ENCODE peak calls at places on chromosomes 4 and X, in seven cellular contexts. One of them, this sample, is unnamed.

GRCh38 chr4:139436122-139436521 is 17.8 kb upstream of the RAB33B start:
- DNase-seq in WTC11: no peak
- DNase-seq in osteocyte: no peak
- DNase-seq in fibroblast of lung: no peak
- DNase-seq in NB4: no peak
- DNase-seq in RWPE1: no peak
- DNase-seq in GM20000: no peak
- DNase-seq in this sample: no peak

GRCh38 chr4:108224628-108225053 is 55.9 kb upstream of the LEF1 start:
- DNase-seq in NB4: no peak
- DNase-seq in fibroblast of lung: peak
- DNase-seq in osteocyte: no peak
- DNase-seq in WTC11: no peak
- DNase-seq in GM20000: no peak
- DNase-seq in RWPE1: no peak
- DNase-seq in this sample: no peak

GRCh38 chr4:185708348-185708747 is 103.6 kb downstream of the SORBS2 start:
- DNase-seq in GM20000: no peak
- DNase-seq in fibroblast of lung: peak
- DNase-seq in NB4: no peak
- DNase-seq in RWPE1: peak
- DNase-seq in osteocyte: no peak
- DNase-seq in WTC11: no peak
- DNase-seq in this sample: no peak

GRCh38 chr4:6909113-6909969 is at the start of gene TBC1D14:
- DNase-seq in GM20000: peak
- DNase-seq in NB4: peak
- DNase-seq in WTC11: peak
- DNase-seq in osteocyte: peak
- DNase-seq in fibroblast of lung: peak
- DNase-seq in RWPE1: peak
- DNase-seq in this sample: peak

GRCh38 chrX:125090046-125090445 is 229.6 kb upstream of the TEX13C start:
- DNase-seq in NB4: no peak
- DNase-seq in RWPE1: no peak
- DNase-seq in fibroblast of lung: no peak
- DNase-seq in osteocyte: no peak
- DNase-seq in GM20000: no peak
- DNase-seq in WTC11: no peak
- DNase-seq in this sample: no peak

GRCh38 chr4:156598138-156598681 is 373.4 kb downstream of the PDGFC start:
- DNase-seq in osteocyte: no peak
- DNase-seq in GM20000: no peak
- DNase-seq in NB4: no peak
- DNase-seq in fibroblast of lung: peak
- DNase-seq in WTC11: no peak
- DNase-seq in RWPE1: no peak
- DNase-seq in this sample: no peak

GRCh38 chr4:151830168-151830567 is 69.4 kb upstream of the GATB start:
- DNase-seq in WTC11: no peak
- DNase-seq in NB4: no peak
- DNase-seq in osteocyte: no peak
- DNase-seq in fibroblast of lung: no peak
- DNase-seq in GM20000: no peak
- DNase-seq in RWPE1: no peak
- DNase-seq in this sample: no peak

GRCh38 chr4:111775908-111776307 is 369.3 kb upstream of the FAM241A start:
- DNase-seq in NB4: no peak
- DNase-seq in osteocyte: no peak
- DNase-seq in GM20000: no peak
- DNase-seq in fibroblast of lung: no peak
- DNase-seq in WTC11: no peak
- DNase-seq in RWPE1: peak
- DNase-seq in this sample: no peak

GRCh38 chr4:11782859-11783258 is 354.2 kb upstream of the HS3ST1 start:
- DNase-seq in NB4: no peak
- DNase-seq in GM20000: no peak
- DNase-seq in RWPE1: no peak
- DNase-seq in WTC11: no peak
- DNase-seq in fibroblast of lung: no peak
- DNase-seq in osteocyte: no peak
- DNase-seq in this sample: no peak

GRCh38 chrX:107630031-107630689 is 1.9 kb downstream of the PRPS1 start:
- DNase-seq in RWPE1: no peak
- DNase-seq in GM20000: no peak
- DNase-seq in NB4: no peak
- DNase-seq in fibroblast of lung: no peak
- DNase-seq in osteocyte: no peak
- DNase-seq in WTC11: no peak
- DNase-seq in this sample: no peak

GRCh38 chr4:168811793-168812651 is 198.0 kb downstream of the CBR4 start:
- DNase-seq in WTC11: no peak
- DNase-seq in NB4: no peak
- DNase-seq in RWPE1: no peak
- DNase-seq in GM20000: no peak
- DNase-seq in fibroblast of lung: peak
- DNase-seq in osteocyte: no peak
- DNase-seq in this sample: no peak

GRCh38 chr4:61336911-61337310 is 136.8 kb downstream of the ADGRL3 start:
- DNase-seq in WTC11: peak
- DNase-seq in osteocyte: no peak
- DNase-seq in fibroblast of lung: no peak
- DNase-seq in GM20000: no peak
- DNase-seq in NB4: no peak
- DNase-seq in RWPE1: no peak
- DNase-seq in this sample: no peak

GRCh38 chr4:40596522-40596921 is 33.1 kb downstream of the RBM47 start:
- DNase-seq in WTC11: no peak
- DNase-seq in osteocyte: no peak
- DNase-seq in NB4: no peak
- DNase-seq in fibroblast of lung: no peak
- DNase-seq in GM20000: no peak
- DNase-seq in RWPE1: no peak
- DNase-seq in this sample: no peak

GRCh38 chr4:110878413-110878812 is 255.5 kb upstream of the PITX2 start:
- DNase-seq in osteocyte: no peak
- DNase-seq in NB4: no peak
- DNase-seq in fibroblast of lung: no peak
- DNase-seq in RWPE1: no peak
- DNase-seq in GM20000: no peak
- DNase-seq in WTC11: no peak
- DNase-seq in this sample: no peak

GRCh38 chrX:152861116-152861515 is 30.3 kb downstream of the NSDHL start:
- DNase-seq in RWPE1: no peak
- DNase-seq in fibroblast of lung: peak
- DNase-seq in osteocyte: no peak
- DNase-seq in GM20000: no peak
- DNase-seq in NB4: no peak
- DNase-seq in WTC11: no peak
- DNase-seq in this sample: no peak

GRCh38 chrX:30990361-30990760 is 81.5 kb downstream of the FTHL17 start:
- DNase-seq in fibroblast of lung: no peak
- DNase-seq in RWPE1: no peak
- DNase-seq in WTC11: no peak
- DNase-seq in NB4: no peak
- DNase-seq in GM20000: no peak
- DNase-seq in osteocyte: no peak
- DNase-seq in this sample: no peak

GRCh38 chrX:74450803-74451449 is 29.6 kb downstream of the SLC16A2 start:
- DNase-seq in fibroblast of lung: peak
- DNase-seq in RWPE1: peak
- DNase-seq in NB4: peak
- DNase-seq in osteocyte: no peak
- DNase-seq in WTC11: no peak
- DNase-seq in GM20000: no peak
- DNase-seq in this sample: no peak

GRCh38 chrX:37553476-37553875 is 18.0 kb upstream of the LANCL3 start:
- DNase-seq in WTC11: no peak
- DNase-seq in GM20000: no peak
- DNase-seq in RWPE1: no peak
- DNase-seq in fibroblast of lung: no peak
- DNase-seq in NB4: no peak
- DNase-seq in osteocyte: no peak
- DNase-seq in this sample: no peak

GRCh38 chr4:84917087-84917821 is 49.2 kb downstream of the WDFY3 start:
- DNase-seq in NB4: no peak
- DNase-seq in fibroblast of lung: no peak
- DNase-seq in WTC11: no peak
- DNase-seq in osteocyte: no peak
- DNase-seq in GM20000: no peak
- DNase-seq in RWPE1: no peak
- DNase-seq in this sample: no peak

GRCh38 chrX:69556094-69557011 is 52.2 kb downstream of the NALF2 start:
- DNase-seq in RWPE1: peak
- DNase-seq in GM20000: no peak
- DNase-seq in NB4: peak
- DNase-seq in osteocyte: no peak
- DNase-seq in fibroblast of lung: peak
- DNase-seq in WTC11: peak
- DNase-seq in this sample: no peak

GRCh38 chrX:30296408-30297254 is 12.6 kb downstream of the NR0B1 start:
- DNase-seq in osteocyte: no peak
- DNase-seq in WTC11: no peak
- DNase-seq in GM20000: no peak
- DNase-seq in RWPE1: no peak
- DNase-seq in NB4: no peak
- DNase-seq in fibroblast of lung: no peak
- DNase-seq in this sample: no peak

GRCh38 chrX:8364369-8365141 is 100.1 kb upstream of the VCX3B start:
- DNase-seq in WTC11: peak
- DNase-seq in NB4: peak
- DNase-seq in fibroblast of lung: no peak
- DNase-seq in RWPE1: peak
- DNase-seq in osteocyte: no peak
- DNase-seq in GM20000: no peak
- DNase-seq in this sample: no peak

GRCh38 chrX:11105080-11105479 is 6.1 kb upstream of the HCCS start:
- DNase-seq in fibroblast of lung: peak
- DNase-seq in GM20000: no peak
- DNase-seq in NB4: no peak
- DNase-seq in RWPE1: peak
- DNase-seq in WTC11: no peak
- DNase-seq in osteocyte: no peak
- DNase-seq in this sample: no peak

GRCh38 chr4:163395055-163395454 is 51.4 kb downstream of the NPY5R start:
- DNase-seq in osteocyte: no peak
- DNase-seq in NB4: no peak
- DNase-seq in RWPE1: no peak
- DNase-seq in fibroblast of lung: peak
- DNase-seq in WTC11: no peak
- DNase-seq in GM20000: no peak
- DNase-seq in this sample: no peak

GRCh38 chr4:135371137-135371536 is 1169.5 kb upstream of the PABPC4L start:
- DNase-seq in GM20000: no peak
- DNase-seq in fibroblast of lung: no peak
- DNase-seq in osteocyte: no peak
- DNase-seq in RWPE1: no peak
- DNase-seq in WTC11: peak
- DNase-seq in NB4: peak
- DNase-seq in this sample: no peak

GRCh38 chr4:181261279-181261678 is 981.9 kb upstream of the TENM3 start:
- DNase-seq in GM20000: no peak
- DNase-seq in WTC11: no peak
- DNase-seq in osteocyte: no peak
- DNase-seq in RWPE1: no peak
- DNase-seq in fibroblast of lung: peak
- DNase-seq in NB4: peak
- DNase-seq in this sample: no peak
- TF ChIP-seq CTCF in GM20000: no peak
- TF ChIP-seq CTCF in WTC11: no peak
- TF ChIP-seq CTCF in osteocyte: peak
- TF ChIP-seq CTCF in RWPE1: no peak
- TF ChIP-seq CTCF in fibroblast of lung: no peak
- TF ChIP-seq CTCF in NB4: no peak
- TF ChIP-seq CTCF in this sample: no peak

GRCh38 chr4:53490965-53491622 is 100.2 kb downstream of the LNX1 start:
- DNase-seq in fibroblast of lung: peak
- DNase-seq in osteocyte: no peak
- DNase-seq in NB4: peak
- DNase-seq in RWPE1: peak
- DNase-seq in WTC11: peak
- DNase-seq in GM20000: peak
- DNase-seq in this sample: no peak
- TF ChIP-seq CTCF in fibroblast of lung: peak
- TF ChIP-seq CTCF in osteocyte: peak
- TF ChIP-seq CTCF in NB4: peak
- TF ChIP-seq CTCF in RWPE1: peak
- TF ChIP-seq CTCF in WTC11: no peak
- TF ChIP-seq CTCF in GM20000: peak
- TF ChIP-seq CTCF in this sample: peak

GRCh38 chr4:8503801-8504200 is 63.2 kb downstream of the TRMT44 start:
- DNase-seq in WTC11: no peak
- DNase-seq in osteocyte: no peak
- DNase-seq in NB4: no peak
- DNase-seq in fibroblast of lung: no peak
- DNase-seq in RWPE1: no peak
- DNase-seq in GM20000: no peak
- DNase-seq in this sample: no peak

GRCh38 chr4:8504279-8505007 is 63.9 kb downstream of the TRMT44 start:
- DNase-seq in GM20000: no peak
- DNase-seq in NB4: no peak
- DNase-seq in fibroblast of lung: no peak
- DNase-seq in osteocyte: no peak
- DNase-seq in WTC11: no peak
- DNase-seq in RWPE1: no peak
- DNase-seq in this sample: no peak

GRCh38 chr4:8506006-8506372 is 65.4 kb downstream of the TRMT44 start:
- DNase-seq in GM20000: no peak
- DNase-seq in RWPE1: no peak
- DNase-seq in WTC11: no peak
- DNase-seq in fibroblast of lung: no peak
- DNase-seq in NB4: no peak
- DNase-seq in osteocyte: no peak
- DNase-seq in this sample: no peak

GRCh38 chr4:8506373-8507250 is 66.0 kb downstream of the TRMT44 start:
- DNase-seq in osteocyte: no peak
- DNase-seq in fibroblast of lung: peak
- DNase-seq in WTC11: peak
- DNase-seq in GM20000: no peak
- DNase-seq in RWPE1: no peak
- DNase-seq in NB4: no peak
- DNase-seq in this sample: no peak

DNA sequence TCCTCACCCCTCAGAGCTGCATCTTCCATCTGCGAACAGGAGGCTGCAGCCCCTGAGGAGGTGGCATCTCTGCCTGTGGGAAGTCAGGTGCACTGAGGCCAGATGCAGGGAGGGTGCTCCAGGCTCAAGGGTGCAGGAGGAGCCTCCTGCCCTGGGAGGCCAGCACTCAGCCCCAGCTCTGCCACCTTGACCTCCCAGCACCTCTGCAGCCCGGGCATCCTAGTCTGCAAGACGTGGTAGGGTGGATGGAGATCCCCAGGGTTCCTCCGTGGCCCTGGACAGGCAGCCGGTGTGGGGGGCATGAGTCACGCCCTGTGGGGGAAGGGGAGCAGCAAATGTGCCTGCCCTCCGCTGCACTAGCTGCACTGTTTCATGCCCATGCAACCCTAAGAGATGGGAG is 64.7 kb downstream of the TRMT44 start:
- DNase-seq in fibroblast of lung: no peak
- DNase-seq in NB4: no peak
- DNase-seq in RWPE1: no peak
- DNase-seq in GM20000: no peak
- DNase-seq in WTC11: no peak
- DNase-seq in osteocyte: no peak
- DNase-seq in this sample: no peak
- TF ChIP-seq CTCF in fibroblast of lung: no peak
- TF ChIP-seq CTCF in NB4: no peak
- TF ChIP-seq CTCF in RWPE1: no peak
- TF ChIP-seq CTCF in GM20000: no peak
- TF ChIP-seq CTCF in WTC11: no peak
- TF ChIP-seq CTCF in osteocyte: no peak
- TF ChIP-seq CTCF in this sample: no peak

GRCh38 chr4:1250527-1250812 is 1.5 kb upstream of the CTBP1 start:
- DNase-seq in WTC11: no peak
- DNase-seq in NB4: peak
- DNase-seq in fibroblast of lung: no peak
- DNase-seq in GM20000: no peak
- DNase-seq in osteocyte: peak
- DNase-seq in RWPE1: no peak
- DNase-seq in this sample: no peak
- TF ChIP-seq CTCF in WTC11: no peak
- TF ChIP-seq CTCF in NB4: no peak
- TF ChIP-seq CTCF in fibroblast of lung: no peak
- TF ChIP-seq CTCF in GM20000: no peak
- TF ChIP-seq CTCF in osteocyte: no peak
- TF ChIP-seq CTCF in RWPE1: no peak
- TF ChIP-seq CTCF in this sample: no peak